ENCODE peak calls at places on chromosomes 2 and 18, in ten cellular contexts. D, X, T, L, V, F, P, B, H and A are unnamed samples.

GRCh38 chr2:118845843-118846666 is 1.4 kb downstream of the EN1 start:
- DNase-seq in D (no peak), X (no peak), T (no peak), L (no peak), V (no peak), F (no peak), P (no peak), B (no peak), H (no peak), A (peak)

GRCh38 chr2:66815886-66816285 is 381.0 kb downstream of the MEIS1 start:
- DNase-seq in D (no peak), X (no peak), T (no peak), L (no peak), V (no peak), F (no peak), P (no peak), B (no peak), H (no peak), A (no peak)

GRCh38 chr2:101150306-101151140 is 659 bp downstream of the TBC1D8 start:
- DNase-seq in D (peak), X (peak), T (peak), L (no peak), V (no peak), F (no peak), P (no peak), B (peak), H (no peak), A (peak)

GRCh38 chr2:240514631-240515030 is 43.2 kb downstream of the ANKMY1 start:
- DNase-seq in D (no peak), X (no peak), T (no peak), L (no peak), V (no peak), F (no peak), P (no peak), B (peak), H (no peak), A (no peak)

GRCh38 chr18:28961669-28962228 is 784.8 kb upstream of the CDH2 start:
- DNase-seq in D (peak), X (no peak), T (peak), L (peak), V (peak), F (peak), P (peak), B (no peak), H (no peak), A (peak)

GRCh38 chr2:233857511-233858118 is 3.3 kb upstream of the HJURP start:
- DNase-seq in D (peak), X (peak), T (peak), L (no peak), V (no peak), F (no peak), P (peak), B (no peak), H (peak), A (no peak)

GRCh38 chr2:54570925-54571694 is 115.0 kb downstream of the SPTBN1 start:
- DNase-seq in D (peak), X (peak), T (peak), L (peak), V (no peak), F (no peak), P (peak), B (no peak), H (peak), A (no peak)

GRCh38 chr2:65436825-65437221 is 4.4 kb upstream of the SPRED2 start:
- DNase-seq in D (no peak), X (peak), T (no peak), L (no peak), V (no peak), F (no peak), P (no peak), B (no peak), H (no peak), A (no peak)

GRCh38 chr18:58136865-58137264 is 92.8 kb downstream of the NEDD4L start:
- DNase-seq in D (no peak), X (no peak), T (no peak), L (peak), V (no peak), F (no peak), P (peak), B (no peak), H (no peak), A (no peak)

GRCh38 chr18:80246656-80247402 is 485 bp downstream of the PARD6G start:
- DNase-seq in D (peak), X (no peak), T (peak), L (no peak), V (no peak), F (no peak), P (no peak), B (peak), H (no peak), A (peak)

GRCh38 chr2:220103596-220103995 is 476.2 kb downstream of the SLC4A3 start:
- DNase-seq in D (no peak), X (no peak), T (no peak), L (no peak), V (no peak), F (no peak), P (no peak), B (no peak), H (no peak), A (no peak)

GRCh38 chr18:6543330-6543908 is 128.7 kb upstream of the L3MBTL4 start:
- DNase-seq in D (peak), X (no peak), T (peak), L (peak), V (no peak), F (peak), P (peak), B (no peak), H (no peak), A (no peak)

GRCh38 chr2:239538357-239539052 is 137.7 kb upstream of the HDAC4 start:
- DNase-seq in D (no peak), X (no peak), T (no peak), L (no peak), V (no peak), F (no peak), P (no peak), B (no peak), H (no peak), A (no peak)